ENCODE peak calls at places on chromosomes 6 and 20, in four cellular contexts. F, C, R and A are unnamed samples. For H3K4me1, the result is how much of the 10 kb centered on the place peaks cover.

GRCh38 chr6:51314965-51315364 is 496.3 kb downstream of the TFAP2B start:
- DNase-seq in F (no peak), C (no peak), R (no peak), A (no peak)

GRCh38 chr6:9397981-9398559 is 962.7 kb upstream of the SLC35B3 start:
- DNase-seq in F (no peak), C (no peak), R (no peak), A (peak)

GRCh38 chr6:129586815-129587214 is 123.2 kb downstream of the ARHGAP18 start:
- DNase-seq in F (no peak), C (peak), R (no peak), A (no peak)

GRCh38 chr6:127851197-127851596 is 49.7 kb downstream of the THEMIS start:
- DNase-seq in F (no peak), C (peak), R (no peak), A (no peak)

GRCh38 chr6:157517601-157518359 is 136.8 kb downstream of the ZDHHC14 start:
- DNase-seq in F (no peak), C (no peak), R (no peak), A (no peak)

GRCh38 chr6:52457096-52457495 is 37.0 kb downstream of the EFHC1 start:
- DNase-seq in F (no peak), C (no peak), R (no peak), A (no peak)

GRCh38 chr6:41637179-41638001 is 878 bp upstream of the MDFI start:
- DNase-seq in F (peak), C (no peak), R (peak), A (peak)

GRCh38 chr6:13184547-13184946 is 143.8 kb downstream of the TBC1D7 start:
- DNase-seq in F (no peak), C (no peak), R (no peak), A (no peak)

GRCh38 chr20:4136078-4136966 is 121.0 kb upstream of the RNF24 start:
- DNase-seq in F (no peak), C (peak), R (no peak), A (peak)

GRCh38 chr6:33249732-33250625 is 21.7 kb downstream of the VPS52 start:
- DNase-seq in F (no peak), C (peak), R (no peak), A (no peak)

GRCh38 chr6:33929575-33930288 is 125.9 kb upstream of the MLN start:
- DNase-seq in F (no peak), C (no peak), R (no peak), A (no peak)

GRCh38 chr6:162387723-162388382 is 339.7 kb downstream of the PRKN start:
- DNase-seq in F (no peak), C (no peak), R (no peak), A (peak)

GRCh38 chr20:33995053-33995816 is 1.5 kb downstream of the RALY start:
- DNase-seq in F (no peak), C (no peak), R (no peak), A (peak)

GRCh38 chr6:137989696-137990095 is 117.5 kb downstream of the PERP start:
- DNase-seq in F (no peak), C (no peak), R (no peak), A (no peak)

GRCh38 chr6:164315376-164315775 is 900.9 kb downstream of the QKI start:
- DNase-seq in F (no peak), C (no peak), R (no peak), A (peak)

GRCh38 chr20:41173161-41173721 is 35.9 kb downstream of the PLCG1 start:
- DNase-seq in F (peak), C (peak), R (peak), A (peak)

GRCh38 chr6:157194643-157195042 is 128.7 kb downstream of the TMEM242 start:
- DNase-seq in F (no peak), C (peak), R (no peak), A (no peak)

GRCh38 chr6:141486942-141487341 is 645.8 kb upstream of the GJE1 start:
- DNase-seq in F (no peak), C (no peak), R (no peak), A (no peak)

GRCh38 chr6:132300323-132300949 is 100.8 kb downstream of the MOXD1 start:
- DNase-seq in F (no peak), C (peak), R (peak), A (peak)

DNA sequence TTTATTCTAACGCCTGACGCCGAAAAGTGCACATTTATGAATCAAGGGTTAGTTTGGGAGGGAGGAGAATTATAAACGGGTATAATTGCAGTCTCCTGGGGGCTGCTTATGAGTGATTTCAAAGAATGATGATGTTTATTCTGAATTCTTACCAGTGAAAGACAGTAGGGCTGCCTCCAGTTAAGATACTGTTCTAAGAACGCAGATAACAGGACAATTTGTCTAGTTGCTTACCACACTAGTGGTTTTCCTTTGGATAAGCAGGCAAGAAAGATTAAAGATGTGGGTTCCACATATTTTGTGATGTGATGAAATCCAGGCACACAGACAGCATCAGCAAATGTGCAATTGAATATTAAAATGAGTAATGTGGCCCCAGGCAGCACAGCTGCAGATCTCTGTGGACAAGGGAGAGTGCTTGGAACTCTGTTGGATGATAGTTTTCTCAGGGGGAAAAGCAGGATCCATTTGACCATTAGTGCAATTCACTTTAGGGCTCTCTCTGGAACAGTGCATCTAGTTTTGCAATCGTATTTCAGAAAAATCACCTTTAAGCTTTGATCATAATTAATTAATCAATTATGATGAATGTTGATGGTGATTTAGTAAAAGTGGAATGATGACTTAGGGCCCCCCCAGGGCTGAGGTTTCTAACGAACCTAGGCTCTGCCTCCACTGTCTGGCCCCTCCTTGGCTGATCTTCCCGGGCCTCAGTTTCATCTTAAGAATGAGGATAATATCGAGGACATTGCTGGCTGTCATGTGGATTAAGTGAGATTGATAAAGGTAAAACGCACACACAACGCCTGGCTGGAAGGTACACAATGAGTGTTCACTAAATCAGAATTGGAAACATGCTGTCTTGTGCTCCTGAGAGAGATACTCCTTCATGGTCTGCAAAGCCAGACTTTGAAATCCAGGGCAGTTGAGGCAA is 5.0 kb upstream of the SULF2 start:
- DNase-seq in F (no peak), C (peak), R (no peak), A (no peak)
- H4K5ac ChIP-seq in F (no peak), C (no peak), R (no peak), A (no peak)

GRCh38 chr20:50550531-50550930 is 40.3 kb downstream of the PTPN1 start:
- DNase-seq in F (no peak), C (no peak), R (no peak), A (no peak)

GRCh38 chr20:50551288-50551687 is 41.1 kb downstream of the PTPN1 start:
- DNase-seq in F (no peak), C (peak), R (no peak), A (no peak)

GRCh38 chr20:50547956-50548355 is 37.8 kb downstream of the PTPN1 start:
- DNase-seq in F (no peak), C (no peak), R (no peak), A (no peak)

GRCh38 chr20:50546729-50547314 is 36.6 kb downstream of the PTPN1 start:
- DNase-seq in F (no peak), C (no peak), R (no peak), A (no peak)

DNA sequence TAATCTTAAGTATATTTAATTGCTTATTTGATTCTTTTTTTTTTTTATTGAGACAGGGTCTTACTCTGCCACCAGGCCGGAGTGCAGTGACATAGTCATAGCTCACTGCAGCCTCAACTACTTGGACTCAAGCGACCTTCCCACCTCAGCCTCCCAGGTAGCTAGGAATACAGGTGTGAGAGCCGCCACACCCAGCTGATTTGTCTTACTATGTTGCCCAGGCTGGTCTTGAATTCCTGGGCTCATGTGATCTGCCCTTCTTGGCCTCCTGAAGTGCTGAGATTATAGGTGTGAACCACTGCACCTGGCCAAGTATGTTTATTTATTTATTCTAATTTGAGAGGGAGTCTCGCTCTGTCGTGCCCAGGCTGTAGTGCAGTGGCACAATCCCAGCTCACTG is 38.2 kb downstream of the PTPN1 start:
- DNase-seq in F (no peak), C (no peak), R (no peak), A (no peak)
- H3K4me1 ChIP-seq in F (under half), C (under half), R (under half), A (under half)

GRCh38 chr20:23534801-23535593 is 33.3 kb downstream of the CST9L start:
- DNase-seq in F (no peak), C (no peak), R (no peak), A (no peak)
- H4K5ac ChIP-seq in F (no peak), C (no peak), R (no peak), A (no peak)

DNA sequence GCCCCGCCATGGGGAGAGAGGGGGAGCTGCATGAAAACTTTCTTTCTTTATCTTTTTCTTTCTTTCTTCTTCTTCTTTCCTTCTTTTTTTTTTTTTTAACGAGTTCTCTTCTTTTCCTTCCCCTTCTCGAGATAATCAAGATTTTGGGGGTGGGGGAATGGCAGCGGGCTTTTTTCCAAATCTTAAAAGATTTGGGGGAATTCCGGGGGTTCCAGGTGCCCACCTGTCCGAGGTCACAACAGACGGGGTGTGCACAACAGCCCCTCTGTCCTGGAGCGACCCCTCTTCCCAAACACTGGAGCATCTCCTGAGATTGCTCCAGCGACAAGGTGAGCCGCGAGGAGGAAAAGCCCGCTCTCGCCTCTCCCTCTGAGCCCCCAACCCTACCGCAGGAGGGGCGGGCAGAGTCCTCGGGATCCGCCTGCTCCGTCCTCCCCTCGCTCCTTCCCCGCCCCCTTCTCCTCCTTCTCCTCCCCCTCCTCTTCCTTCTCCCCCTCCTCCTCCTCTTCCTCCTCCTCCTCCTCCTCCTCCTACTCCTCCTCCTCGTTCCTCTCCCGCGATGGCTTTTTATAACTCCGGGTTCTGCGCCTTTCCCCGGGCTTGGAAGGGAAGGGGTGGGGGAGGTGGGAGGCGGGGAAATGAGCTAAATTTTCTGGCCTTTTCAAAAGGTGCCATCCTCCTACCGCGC is 694 bp upstream of the KCNB1 start:
- DNase-seq in F (peak), C (no peak), R (peak), A (peak)
- H3K4me1 ChIP-seq in F (under half), C (under half), R (under half), A (under half)

GRCh38 chr6:8334113-8334512 is 101.2 kb downstream of the SLC35B3 start:
- DNase-seq in F (no peak), C (no peak), R (no peak), A (no peak)
- H4K5ac ChIP-seq in F (no peak), C (no peak), R (no peak), A (no peak)

DNA sequence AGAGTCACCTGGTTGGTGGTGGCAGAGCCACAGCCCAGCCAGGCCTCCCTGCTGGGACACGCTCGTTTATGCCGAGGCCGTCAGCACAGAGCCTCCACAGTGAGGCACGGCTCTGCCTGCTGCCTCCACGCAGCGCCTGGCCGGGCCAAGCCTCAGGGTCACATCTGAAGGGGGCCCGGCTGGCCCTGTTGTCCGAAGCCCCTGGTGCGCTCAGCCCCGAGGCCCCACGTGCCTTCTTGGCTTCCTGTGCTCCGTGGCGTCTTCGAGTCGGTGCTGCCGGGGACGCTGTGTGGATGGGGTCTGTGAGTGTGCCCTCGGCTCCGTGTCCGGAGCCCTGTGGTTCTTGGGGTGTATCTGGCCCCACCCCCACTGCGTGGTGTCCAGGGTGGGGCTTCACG is 10.4 kb upstream of the TNFRSF6B start:
- DNase-seq in F (no peak), C (no peak), R (no peak), A (no peak)
- H3K4me1 ChIP-seq in F (under half), C (under half), R (under half), A (under half)

GRCh38 chr6:37585523-37585905 is 85.8 kb upstream of the CCDC167 start:
- DNase-seq in F (no peak), C (peak), R (no peak), A (no peak)

GRCh38 chr6:37589198-37589597 is 89.5 kb upstream of the CCDC167 start:
- DNase-seq in F (no peak), C (no peak), R (no peak), A (no peak)

GRCh38 chr6:37587776-37588744 is 88.4 kb upstream of the CCDC167 start:
- DNase-seq in F (peak), C (no peak), R (no peak), A (no peak)

GRCh38 chr6:37585937-37586336 is 86.2 kb upstream of the CCDC167 start:
- DNase-seq in F (no peak), C (no peak), R (no peak), A (no peak)

GRCh38 chr6:37588745-37589139 is 89.0 kb upstream of the CCDC167 start:
- DNase-seq in F (no peak), C (no peak), R (no peak), A (no peak)
- H4K5ac ChIP-seq in F (no peak), C (no peak), R (no peak), A (no peak)

GRCh38 chr6:159969921-159970320 is 1.0 kb downstream of the IGF2R start:
- DNase-seq in F (no peak), C (peak), R (no peak), A (peak)
- H3K4me1 ChIP-seq in F (under half), C (under half), R (under half), A (under half)

DNA sequence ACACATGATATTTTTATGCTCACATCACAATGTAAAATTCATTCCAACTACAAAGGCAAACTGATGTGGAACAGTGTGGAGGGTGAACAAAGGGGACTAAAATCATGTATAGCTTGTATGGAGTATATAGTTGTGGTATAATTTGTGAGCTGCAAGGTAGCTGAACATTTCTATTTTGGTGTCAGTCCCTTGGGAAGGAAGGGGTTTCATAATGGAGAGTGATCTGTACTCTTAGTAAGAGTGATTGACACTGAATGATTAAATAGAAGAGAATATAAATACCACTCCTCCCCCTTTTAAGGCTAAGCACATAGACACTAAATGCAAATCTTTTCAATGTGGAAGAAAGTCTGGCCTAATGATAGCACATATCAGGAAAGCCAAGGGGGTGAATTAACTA is 104.6 kb downstream of the POPDC3 start:
- DNase-seq in F (no peak), C (no peak), R (no peak), A (no peak)
- H4K5ac ChIP-seq in F (no peak), C (no peak), R (no peak), A (no peak)